ENCODE peak calls at places on chromosomes 3 and 15, in ten cellular contexts. K, I, V, N, R, H, Z, M, A and T are unnamed samples.

GRCh38 chr3:179432021-179432420 is 19.2 kb downstream of the GNB4 start:
- DNase-seq in V (no peak), Z (no peak), I (no peak), K (no peak), N (no peak), A (no peak), R (peak), H (peak), M (no peak), T (no peak)

GRCh38 chr3:12180218-12180617 is 21.5 kb upstream of the TIMP4 start:
- DNase-seq in H (no peak), K (no peak), R (peak), I (no peak), M (no peak), Z (peak), A (peak), V (no peak), N (peak), T (peak)

GRCh38 chr15:62711691-62712454 is 330.7 kb upstream of the TPM1 start:
- DNase-seq in M (no peak), H (no peak), N (peak), I (no peak), A (no peak), R (no peak), V (no peak), Z (peak), K (no peak), T (no peak)

GRCh38 chr15:100175406-100176114 is 166.2 kb downstream of the ADAMTS17 start:
- DNase-seq in V (no peak), I (no peak), H (no peak), N (no peak), R (no peak), Z (no peak), A (no peak), M (no peak), K (no peak), T (no peak)

GRCh38 chr15:52103217-52104207 is 9.1 kb downstream of the BCL2L10 start:
- DNase-seq in I (no peak), A (peak), R (peak), K (no peak), N (peak), Z (peak), H (no peak), M (peak), V (no peak), T (peak)

GRCh38 chr3:14289590-14290453 is 111.2 kb downstream of the LSM3 start:
- DNase-seq in M (peak), Z (peak), I (no peak), V (no peak), H (no peak), N (peak), K (no peak), R (no peak), A (no peak), T (peak)

GRCh38 chr3:183497313-183497712 is 58.2 kb downstream of the KLHL6 start:
- DNase-seq in H (no peak), I (no peak), Z (no peak), R (no peak), V (no peak), A (no peak), K (no peak), M (no peak), N (no peak), T (no peak)

GRCh38 chr3:90033242-90033641 is 925.8 kb downstream of the EPHA3 start:
- DNase-seq in V (peak), H (no peak), Z (no peak), R (no peak), I (peak), K (no peak), M (no peak), A (no peak), N (no peak), T (no peak)

GRCh38 chr15:45862034-45862433 is 227.2 kb downstream of the SQOR start:
- DNase-seq in A (no peak), V (no peak), Z (peak), R (no peak), M (no peak), N (no peak), H (no peak), I (no peak), K (no peak), T (no peak)

GRCh38 chr15:99565281-99566156 is at the start of gene MEF2A:
- DNase-seq in Z (peak), H (peak), R (peak), I (peak), M (peak), V (peak), K (peak), A (peak), N (peak), T (peak)

GRCh38 chr15:45892182-45892581 is 257.4 kb downstream of the SQOR start:
- DNase-seq in I (no peak), Z (peak), V (no peak), A (no peak), K (no peak), M (no peak), R (no peak), H (no peak), N (peak), T (peak)

GRCh38 chr3:71466483-71466882 is 117.0 kb downstream of the FOXP1 start:
- DNase-seq in I (no peak), H (no peak), V (no peak), A (no peak), M (no peak), Z (peak), K (no peak), N (peak), R (no peak), T (no peak)

GRCh38 chr3:110711851-110712396 is 359.7 kb upstream of the NECTIN3 start:
- DNase-seq in R (no peak), I (no peak), V (no peak), Z (peak), A (no peak), N (no peak), M (no peak), K (no peak), H (no peak), T (peak)

GRCh38 chr3:42729404-42730145 is 27.0 kb upstream of the HHATL start:
- DNase-seq in N (no peak), H (no peak), A (no peak), R (no peak), V (no peak), K (no peak), I (no peak), Z (no peak), M (no peak), T (no peak)

GRCh38 chr15:51076898-51077564 is 17.7 kb downstream of the TNFAIP8L3 start:
- DNase-seq in N (no peak), I (no peak), M (no peak), Z (peak), K (no peak), A (peak), H (no peak), R (peak), V (no peak), T (peak)

GRCh38 chr15:71688509-71689094 is 121.8 kb upstream of the NR2E3 start:
- DNase-seq in M (no peak), R (no peak), H (no peak), K (no peak), Z (no peak), A (no peak), N (no peak), V (no peak), I (no peak), T (no peak)

GRCh38 chr3:51390186-51390585 is 899 bp upstream of the RBM15B start:
- DNase-seq in H (no peak), V (no peak), K (no peak), Z (no peak), M (no peak), I (no peak), A (no peak), R (no peak), N (no peak), T (no peak)

GRCh38 chr3:164155386-164155785 is 922.9 kb downstream of the SI start:
- DNase-seq in N (peak), V (no peak), Z (no peak), K (no peak), M (no peak), I (no peak), A (no peak), R (no peak), H (no peak), T (no peak)

GRCh38 chr3:12579919-12580318 is 23.0 kb downstream of the MKRN2 start:
- DNase-seq in M (no peak), H (no peak), V (no peak), A (peak), Z (peak), R (no peak), N (no peak), K (no peak), I (no peak), T (peak)

GRCh38 chr3:48502121-48502520 is 1.9 kb downstream of the SHISA5 start:
- DNase-seq in V (no peak), R (no peak), I (no peak), K (no peak), A (no peak), M (no peak), H (no peak), N (no peak), Z (no peak), T (no peak)

GRCh38 chr3:48662140-48662752 is 440 bp downstream of the CELSR3 start:
- DNase-seq in K (no peak), A (no peak), R (peak), Z (no peak), M (no peak), N (no peak), I (no peak), V (no peak), H (no peak), T (no peak)

GRCh38 chr3:66931699-66932098 is 66.4 kb upstream of the KBTBD8 start:
- DNase-seq in H (no peak), M (no peak), I (no peak), Z (no peak), R (no peak), A (no peak), K (no peak), N (no peak), V (no peak), T (no peak)

GRCh38 chr15:82569834-82570233 is 29.6 kb upstream of the RPS17 start:
- DNase-seq in I (no peak), V (no peak), Z (no peak), M (no peak), H (no peak), R (no peak), A (no peak), K (no peak), N (no peak), T (no peak)

GRCh38 chr3:16834214-16834613 is 50.5 kb upstream of the PLCL2 start:
- DNase-seq in A (no peak), V (no peak), H (no peak), I (no peak), R (no peak), Z (no peak), K (no peak), N (no peak), M (no peak), T (no peak)

GRCh38 chr3:100650651-100651611 is 41.5 kb downstream of the ADGRG7 start:
- DNase-seq in H (no peak), R (no peak), Z (peak), V (no peak), K (no peak), M (peak), N (peak), A (no peak), I (no peak), T (peak)

GRCh38 chr3:43185656-43186375 is 79.9 kb upstream of the POMGNT2 start:
- DNase-seq in R (no peak), Z (no peak), K (no peak), N (no peak), H (no peak), I (no peak), A (no peak), V (no peak), M (peak), T (peak)